ENCODE peak calls at places on chromosomes 12 and 14, in four cellular contexts. One of them, this sample, is unnamed.
A peak's percentile ranks its signal among the peaks of the same experiment; 100 is the strongest.

GRCh38 chr12:42946776-42947435 is 357.4 kb upstream of the PRICKLE1 start:
- DNase-seq in astrocyte of the spinal cord: no peak
- DNase-seq in epithelial cell of esophagus: peak; percentile 55
- DNase-seq in Panc1: no peak
- DNase-seq in this sample: no peak

GRCh38 chr12:7113389-7113871 is 4.4 kb upstream of the C1RL start:
- DNase-seq in astrocyte of the spinal cord: peak; percentile 39
- DNase-seq in epithelial cell of esophagus: peak; percentile 45
- DNase-seq in Panc1: no peak
- DNase-seq in this sample: peak; percentile 73

GRCh38 chr12:131942671-131943070 is 7.1 kb upstream of the EP400 start:
- DNase-seq in astrocyte of the spinal cord: no peak
- DNase-seq in epithelial cell of esophagus: no peak
- DNase-seq in Panc1: no peak
- DNase-seq in this sample: no peak

GRCh38 chr12:57609091-57609780 is 2.0 kb upstream of the ARHGEF25 start:
- DNase-seq in astrocyte of the spinal cord: no peak
- DNase-seq in epithelial cell of esophagus: no peak
- DNase-seq in Panc1: no peak
- DNase-seq in this sample: no peak

GRCh38 chr14:102474934-102475333 is 34.6 kb downstream of the ANKRD9 start:
- DNase-seq in astrocyte of the spinal cord: peak; percentile 26
- DNase-seq in epithelial cell of esophagus: no peak
- DNase-seq in Panc1: no peak
- DNase-seq in this sample: no peak

GRCh38 chr12:64452559-64453329 is 824 bp downstream of the TBK1 start:
- DNase-seq in astrocyte of the spinal cord: peak; percentile 79
- DNase-seq in epithelial cell of esophagus: peak; percentile 96
- DNase-seq in Panc1: no peak
- DNase-seq in this sample: no peak

GRCh38 chr12:93192878-93193277 is 184.8 kb upstream of the NUDT4 start:
- DNase-seq in astrocyte of the spinal cord: no peak
- DNase-seq in epithelial cell of esophagus: no peak
- DNase-seq in Panc1: no peak
- DNase-seq in this sample: no peak

GRCh38 chr12:101051901-101052550 is 158.0 kb downstream of the SLC5A8 start:
- DNase-seq in astrocyte of the spinal cord: peak; percentile 72
- DNase-seq in epithelial cell of esophagus: peak; percentile 63
- DNase-seq in Panc1: no peak
- DNase-seq in this sample: no peak

DNA sequence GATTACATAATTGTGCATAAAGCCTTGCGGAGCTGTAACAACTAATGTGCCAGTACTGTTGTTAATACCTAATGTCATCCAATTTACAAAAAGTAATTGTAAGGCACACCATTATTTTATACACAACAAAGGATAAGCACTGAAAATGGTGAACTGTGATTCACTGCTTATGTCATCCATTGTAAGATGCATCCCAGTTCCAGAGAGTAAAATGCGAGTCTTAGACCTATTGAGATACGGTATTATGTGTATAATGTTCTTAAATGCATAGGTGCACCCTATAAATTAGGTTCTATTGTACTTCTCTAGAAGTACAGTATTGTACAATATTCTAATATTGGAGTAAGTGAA is 395 bp downstream of the PARP2 start:
- DNase-seq in astrocyte of the spinal cord: no peak
- DNase-seq in epithelial cell of esophagus: peak; percentile 43
- DNase-seq in Panc1: no peak
- DNase-seq in this sample: no peak
- TF ChIP-seq CTCF in astrocyte of the spinal cord: no peak
- TF ChIP-seq CTCF in epithelial cell of esophagus: no peak
- TF ChIP-seq CTCF in Panc1: no peak
- TF ChIP-seq CTCF in this sample: no peak

GRCh38 chr12:32089156-32089950 is 17.3 kb upstream of the BICD1 start:
- DNase-seq in astrocyte of the spinal cord: no peak
- DNase-seq in epithelial cell of esophagus: peak; percentile 21
- DNase-seq in Panc1: no peak
- DNase-seq in this sample: no peak

GRCh38 chr12:32083489-32083888 is 23.2 kb upstream of the BICD1 start:
- DNase-seq in astrocyte of the spinal cord: peak; percentile 73
- DNase-seq in epithelial cell of esophagus: peak; percentile 44
- DNase-seq in Panc1: no peak
- DNase-seq in this sample: no peak

GRCh38 chr12:32084017-32084688 is 22.5 kb upstream of the BICD1 start:
- DNase-seq in astrocyte of the spinal cord: no peak
- DNase-seq in epithelial cell of esophagus: no peak
- DNase-seq in Panc1: no peak
- DNase-seq in this sample: no peak

GRCh38 chr12:32084753-32085152 is 21.9 kb upstream of the BICD1 start:
- DNase-seq in astrocyte of the spinal cord: no peak
- DNase-seq in epithelial cell of esophagus: no peak
- DNase-seq in Panc1: no peak
- DNase-seq in this sample: no peak

GRCh38 chr12:32087301-32087700 is 19.3 kb upstream of the BICD1 start:
- DNase-seq in astrocyte of the spinal cord: no peak
- DNase-seq in epithelial cell of esophagus: no peak
- DNase-seq in Panc1: no peak
- DNase-seq in this sample: peak; percentile 32
- TF ChIP-seq CTCF in astrocyte of the spinal cord: no peak
- TF ChIP-seq CTCF in epithelial cell of esophagus: no peak
- TF ChIP-seq CTCF in Panc1: no peak
- TF ChIP-seq CTCF in this sample: no peak

GRCh38 chr12:16100206-16100605 is 177.3 kb downstream of the SLC15A5 start:
- DNase-seq in astrocyte of the spinal cord: no peak
- DNase-seq in epithelial cell of esophagus: no peak
- DNase-seq in Panc1: no peak
- DNase-seq in this sample: no peak
- TF ChIP-seq CTCF in astrocyte of the spinal cord: no peak
- TF ChIP-seq CTCF in epithelial cell of esophagus: no peak
- TF ChIP-seq CTCF in Panc1: no peak
- TF ChIP-seq CTCF in this sample: no peak

DNA sequence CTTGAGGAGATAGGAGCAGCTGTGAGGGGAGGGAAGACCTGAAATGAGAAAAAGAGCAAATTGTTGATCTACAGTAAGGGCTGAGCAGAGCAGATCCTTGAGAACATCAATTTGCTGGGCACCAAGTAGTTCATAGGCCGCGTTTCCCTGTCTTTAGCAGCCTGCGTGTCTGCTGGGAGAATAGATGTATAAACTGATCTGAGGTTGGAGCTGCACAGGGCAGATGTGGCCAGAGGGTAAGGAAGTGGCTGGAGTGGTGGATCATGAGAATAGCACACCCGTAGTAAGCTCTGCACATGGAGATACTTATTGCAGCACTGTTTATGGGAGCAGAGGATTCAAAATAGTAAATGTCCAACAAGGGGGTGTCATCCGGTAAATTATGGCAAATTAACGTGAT is 44.4 kb downstream of the NTF3 start:
- DNase-seq in astrocyte of the spinal cord: no peak
- DNase-seq in epithelial cell of esophagus: no peak
- DNase-seq in Panc1: no peak
- DNase-seq in this sample: no peak
- TF ChIP-seq CTCF in astrocyte of the spinal cord: no peak
- TF ChIP-seq CTCF in epithelial cell of esophagus: no peak
- TF ChIP-seq CTCF in Panc1: no peak
- TF ChIP-seq CTCF in this sample: no peak

DNA sequence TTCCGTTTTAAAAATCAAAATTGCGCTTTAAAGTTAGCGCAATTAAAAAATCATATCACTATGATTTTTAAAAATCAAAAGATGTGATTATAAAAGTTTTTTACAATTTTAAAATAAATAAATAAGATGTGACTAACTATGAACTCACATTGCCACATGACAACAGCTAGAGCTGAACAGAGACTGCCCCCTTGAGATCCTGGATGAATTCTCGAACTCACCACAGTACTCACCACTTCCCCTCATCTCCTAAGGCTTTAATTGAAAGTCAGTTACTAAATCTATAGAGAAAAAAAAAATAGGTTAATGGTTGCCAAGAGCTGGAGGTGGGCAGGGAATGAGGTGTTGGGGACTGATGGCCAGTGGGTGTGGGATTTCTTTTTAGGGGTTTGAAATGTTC is 384.2 kb downstream of the ZFP36L1 start:
- DNase-seq in astrocyte of the spinal cord: no peak
- DNase-seq in epithelial cell of esophagus: peak; percentile 32
- DNase-seq in Panc1: no peak
- DNase-seq in this sample: no peak
- TF ChIP-seq CTCF in astrocyte of the spinal cord: peak; percentile 23
- TF ChIP-seq CTCF in epithelial cell of esophagus: no peak
- TF ChIP-seq CTCF in Panc1: no peak
- TF ChIP-seq CTCF in this sample: peak; percentile 19

GRCh38 chr12:104456417-104456949 is at the start of gene CHST11:
- DNase-seq in astrocyte of the spinal cord: peak; percentile 94
- DNase-seq in epithelial cell of esophagus: peak; percentile 81
- DNase-seq in Panc1: no peak
- DNase-seq in this sample: peak; percentile 94

GRCh38 chr12:104458645-104459555 is 2.2 kb downstream of the CHST11 start:
- DNase-seq in astrocyte of the spinal cord: peak; percentile 36
- DNase-seq in epithelial cell of esophagus: peak; percentile 50
- DNase-seq in Panc1: no peak
- DNase-seq in this sample: no peak

GRCh38 chr12:104457746-104458644 is 1.2 kb downstream of the CHST11 start:
- DNase-seq in astrocyte of the spinal cord: no peak
- DNase-seq in epithelial cell of esophagus: peak; percentile 42
- DNase-seq in Panc1: no peak
- DNase-seq in this sample: peak; percentile 70

GRCh38 chr12:104455594-104456416 is 943 bp upstream of the CHST11 start:
- DNase-seq in astrocyte of the spinal cord: no peak
- DNase-seq in epithelial cell of esophagus: no peak
- DNase-seq in Panc1: no peak
- DNase-seq in this sample: no peak

DNA sequence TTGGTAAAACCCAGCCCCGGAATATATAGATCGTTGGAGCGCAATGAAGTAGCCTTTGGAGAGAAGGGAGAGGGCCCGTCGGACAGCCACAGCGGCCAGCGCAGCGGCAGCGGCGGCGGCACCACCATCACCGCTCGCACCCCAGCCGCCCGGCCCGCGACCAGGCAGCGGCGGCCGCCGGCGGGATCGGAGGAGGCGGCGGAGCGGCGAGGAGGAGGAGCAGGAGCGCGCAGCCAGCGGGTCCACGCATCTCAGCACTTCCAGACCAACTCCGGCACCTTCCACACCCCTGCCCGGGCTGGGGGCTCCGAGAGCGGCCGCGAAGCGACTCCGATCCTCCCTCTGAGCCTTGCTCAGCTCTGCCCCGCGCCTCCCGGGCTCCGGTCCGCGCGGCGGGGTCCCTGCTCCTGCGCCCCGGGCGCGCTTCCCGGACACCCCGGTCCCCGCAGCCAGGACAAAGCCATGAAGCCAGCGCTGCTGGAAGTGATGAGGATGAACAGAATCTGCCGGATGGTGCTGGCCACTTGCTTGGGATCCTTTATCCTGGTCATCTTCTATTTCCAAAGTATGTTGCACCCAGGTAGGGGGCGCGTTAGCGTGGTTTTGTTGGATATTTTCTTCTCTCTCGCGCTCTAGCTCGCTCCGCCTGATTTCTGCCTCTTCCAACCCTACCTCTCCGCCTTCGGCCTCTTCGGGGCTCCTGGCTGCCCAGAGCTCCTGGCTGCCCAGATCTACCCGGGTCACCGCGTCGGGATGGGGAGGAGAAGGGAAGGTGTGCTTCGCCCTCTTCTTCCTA is 400 bp downstream of the CHST11 start:
- DNase-seq in astrocyte of the spinal cord: peak; percentile 86
- DNase-seq in epithelial cell of esophagus: peak; percentile 75
- DNase-seq in Panc1: no peak
- DNase-seq in this sample: peak; percentile 62
- TF ChIP-seq CTCF in astrocyte of the spinal cord: peak; percentile 57
- TF ChIP-seq CTCF in epithelial cell of esophagus: peak; percentile 49
- TF ChIP-seq CTCF in Panc1: peak; percentile 69
- TF ChIP-seq CTCF in this sample: peak; percentile 52

GRCh38 chr12:56221757-56222530 is at the start of gene RNF41:
- DNase-seq in astrocyte of the spinal cord: peak; percentile 98
- DNase-seq in epithelial cell of esophagus: peak; percentile 96
- DNase-seq in Panc1: peak; percentile 85
- DNase-seq in this sample: peak; percentile 97
- TF ChIP-seq CTCF in astrocyte of the spinal cord: no peak
- TF ChIP-seq CTCF in epithelial cell of esophagus: no peak
- TF ChIP-seq CTCF in Panc1: no peak
- TF ChIP-seq CTCF in this sample: no peak